ENCODE peak calls at places on chromosomes 1 and 21, in seven cellular contexts. One of them, this sample, is unnamed.

GRCh38 chr1:115130786-115131185 is 41.5 kb upstream of the TSPAN2 start:
- DNase-seq in Calu3: no peak
- DNase-seq in effector memory CD4-positive, alpha-beta T cell: no peak
- DNase-seq in HEK293T: no peak
- DNase-seq in fibroblast of villous mesenchyme: no peak
- DNase-seq in natural killer cell treated with Interleukin-12 subunit alpha and Interleukin-12 subunit beta and Interleukin-15 and Interleukin-18, amount 100 ng/mL, for 72 hours: no peak
- DNase-seq in myocyte: no peak
- DNase-seq in this sample: no peak

GRCh38 chr1:87089823-87090222 is 175.4 kb downstream of the HS2ST1 start:
- DNase-seq in Calu3: no peak
- DNase-seq in effector memory CD4-positive, alpha-beta T cell: no peak
- DNase-seq in HEK293T: no peak
- DNase-seq in fibroblast of villous mesenchyme: no peak
- DNase-seq in natural killer cell treated with Interleukin-12 subunit alpha and Interleukin-12 subunit beta and Interleukin-15 and Interleukin-18, amount 100 ng/mL, for 72 hours: no peak
- DNase-seq in myocyte: peak
- DNase-seq in this sample: no peak

GRCh38 chr1:24413350-24414163 is at the start of gene STPG1:
- DNase-seq in Calu3: peak
- DNase-seq in effector memory CD4-positive, alpha-beta T cell: peak
- DNase-seq in HEK293T: peak
- DNase-seq in fibroblast of villous mesenchyme: peak
- DNase-seq in natural killer cell treated with Interleukin-12 subunit alpha and Interleukin-12 subunit beta and Interleukin-15 and Interleukin-18, amount 100 ng/mL, for 72 hours: peak
- DNase-seq in myocyte: peak
- DNase-seq in this sample: peak

GRCh38 chr1:228339766-228340685 is 66.6 kb downstream of the TRIM11 start:
- DNase-seq in Calu3: peak
- DNase-seq in effector memory CD4-positive, alpha-beta T cell: no peak
- DNase-seq in HEK293T: no peak
- DNase-seq in fibroblast of villous mesenchyme: no peak
- DNase-seq in natural killer cell treated with Interleukin-12 subunit alpha and Interleukin-12 subunit beta and Interleukin-15 and Interleukin-18, amount 100 ng/mL, for 72 hours: peak
- DNase-seq in myocyte: no peak
- DNase-seq in this sample: no peak

GRCh38 chr1:228176461-228177182 is 11.0 kb downstream of the IBA57 start:
- DNase-seq in Calu3: no peak
- DNase-seq in effector memory CD4-positive, alpha-beta T cell: no peak
- DNase-seq in HEK293T: no peak
- DNase-seq in fibroblast of villous mesenchyme: no peak
- DNase-seq in natural killer cell treated with Interleukin-12 subunit alpha and Interleukin-12 subunit beta and Interleukin-15 and Interleukin-18, amount 100 ng/mL, for 72 hours: no peak
- DNase-seq in myocyte: no peak
- DNase-seq in this sample: no peak

GRCh38 chr1:54865238-54866073 is 21.5 kb downstream of the DHCR24 start:
- DNase-seq in Calu3: no peak
- DNase-seq in effector memory CD4-positive, alpha-beta T cell: no peak
- DNase-seq in HEK293T: no peak
- DNase-seq in fibroblast of villous mesenchyme: no peak
- DNase-seq in natural killer cell treated with Interleukin-12 subunit alpha and Interleukin-12 subunit beta and Interleukin-15 and Interleukin-18, amount 100 ng/mL, for 72 hours: no peak
- DNase-seq in myocyte: no peak
- DNase-seq in this sample: no peak

GRCh38 chr1:198538579-198539364 is 1.7 kb downstream of the ATP6V1G3 start:
- DNase-seq in Calu3: no peak
- DNase-seq in effector memory CD4-positive, alpha-beta T cell: no peak
- DNase-seq in HEK293T: no peak
- DNase-seq in fibroblast of villous mesenchyme: no peak
- DNase-seq in natural killer cell treated with Interleukin-12 subunit alpha and Interleukin-12 subunit beta and Interleukin-15 and Interleukin-18, amount 100 ng/mL, for 72 hours: no peak
- DNase-seq in myocyte: no peak
- DNase-seq in this sample: no peak

GRCh38 chr1:154954541-154954940 is 1.4 kb downstream of the PBXIP1 start:
- DNase-seq in Calu3: no peak
- DNase-seq in effector memory CD4-positive, alpha-beta T cell: no peak
- DNase-seq in HEK293T: no peak
- DNase-seq in fibroblast of villous mesenchyme: no peak
- DNase-seq in natural killer cell treated with Interleukin-12 subunit alpha and Interleukin-12 subunit beta and Interleukin-15 and Interleukin-18, amount 100 ng/mL, for 72 hours: no peak
- DNase-seq in myocyte: no peak
- DNase-seq in this sample: no peak

GRCh38 chr1:204573563-204573925 is 57.3 kb downstream of the MDM4 start:
- DNase-seq in Calu3: no peak
- DNase-seq in effector memory CD4-positive, alpha-beta T cell: no peak
- DNase-seq in HEK293T: no peak
- DNase-seq in fibroblast of villous mesenchyme: no peak
- DNase-seq in natural killer cell treated with Interleukin-12 subunit alpha and Interleukin-12 subunit beta and Interleukin-15 and Interleukin-18, amount 100 ng/mL, for 72 hours: no peak
- DNase-seq in myocyte: no peak
- DNase-seq in this sample: no peak

GRCh38 chr1:97824644-97825043 is 96.2 kb downstream of the DPYD start:
- DNase-seq in Calu3: no peak
- DNase-seq in effector memory CD4-positive, alpha-beta T cell: no peak
- DNase-seq in HEK293T: no peak
- DNase-seq in fibroblast of villous mesenchyme: no peak
- DNase-seq in natural killer cell treated with Interleukin-12 subunit alpha and Interleukin-12 subunit beta and Interleukin-15 and Interleukin-18, amount 100 ng/mL, for 72 hours: no peak
- DNase-seq in myocyte: no peak
- DNase-seq in this sample: no peak

GRCh38 chr1:22645936-22646335 is 2.5 kb downstream of the C1QC start:
- DNase-seq in Calu3: no peak
- DNase-seq in effector memory CD4-positive, alpha-beta T cell: no peak
- DNase-seq in HEK293T: no peak
- DNase-seq in fibroblast of villous mesenchyme: no peak
- DNase-seq in natural killer cell treated with Interleukin-12 subunit alpha and Interleukin-12 subunit beta and Interleukin-15 and Interleukin-18, amount 100 ng/mL, for 72 hours: no peak
- DNase-seq in myocyte: no peak
- DNase-seq in this sample: no peak

GRCh38 chr1:168419746-168420145 is 124.1 kb downstream of the XCL2 start:
- DNase-seq in Calu3: no peak
- DNase-seq in effector memory CD4-positive, alpha-beta T cell: no peak
- DNase-seq in HEK293T: no peak
- DNase-seq in fibroblast of villous mesenchyme: no peak
- DNase-seq in natural killer cell treated with Interleukin-12 subunit alpha and Interleukin-12 subunit beta and Interleukin-15 and Interleukin-18, amount 100 ng/mL, for 72 hours: no peak
- DNase-seq in myocyte: no peak
- DNase-seq in this sample: no peak

GRCh38 chr1:1777950-1778826 is at the start of gene NADK:
- DNase-seq in Calu3: peak
- DNase-seq in effector memory CD4-positive, alpha-beta T cell: peak
- DNase-seq in HEK293T: peak
- DNase-seq in fibroblast of villous mesenchyme: peak
- DNase-seq in natural killer cell treated with Interleukin-12 subunit alpha and Interleukin-12 subunit beta and Interleukin-15 and Interleukin-18, amount 100 ng/mL, for 72 hours: peak
- DNase-seq in myocyte: peak
- DNase-seq in this sample: peak

GRCh38 chr1:1210726-1211540 is 3.0 kb downstream of the TNFRSF4 start:
- DNase-seq in Calu3: no peak
- DNase-seq in effector memory CD4-positive, alpha-beta T cell: no peak
- DNase-seq in HEK293T: no peak
- DNase-seq in fibroblast of villous mesenchyme: no peak
- DNase-seq in natural killer cell treated with Interleukin-12 subunit alpha and Interleukin-12 subunit beta and Interleukin-15 and Interleukin-18, amount 100 ng/mL, for 72 hours: no peak
- DNase-seq in myocyte: no peak
- DNase-seq in this sample: no peak

GRCh38 chr1:112533029-112533428 is 24.3 kb downstream of the WNT2B start:
- DNase-seq in Calu3: no peak
- DNase-seq in effector memory CD4-positive, alpha-beta T cell: no peak
- DNase-seq in HEK293T: no peak
- DNase-seq in fibroblast of villous mesenchyme: no peak
- DNase-seq in natural killer cell treated with Interleukin-12 subunit alpha and Interleukin-12 subunit beta and Interleukin-15 and Interleukin-18, amount 100 ng/mL, for 72 hours: no peak
- DNase-seq in myocyte: no peak
- DNase-seq in this sample: no peak

GRCh38 chr1:156910309-156910782 is 10.1 kb upstream of the LRRC71 start:
- DNase-seq in Calu3: peak
- DNase-seq in effector memory CD4-positive, alpha-beta T cell: peak
- DNase-seq in HEK293T: peak
- DNase-seq in fibroblast of villous mesenchyme: no peak
- DNase-seq in natural killer cell treated with Interleukin-12 subunit alpha and Interleukin-12 subunit beta and Interleukin-15 and Interleukin-18, amount 100 ng/mL, for 72 hours: no peak
- DNase-seq in myocyte: no peak
- DNase-seq in this sample: peak

GRCh38 chr1:49465486-49466185 is 558.1 kb downstream of the AGBL4 start:
- DNase-seq in Calu3: no peak
- DNase-seq in effector memory CD4-positive, alpha-beta T cell: no peak
- DNase-seq in HEK293T: no peak
- DNase-seq in fibroblast of villous mesenchyme: no peak
- DNase-seq in natural killer cell treated with Interleukin-12 subunit alpha and Interleukin-12 subunit beta and Interleukin-15 and Interleukin-18, amount 100 ng/mL, for 72 hours: no peak
- DNase-seq in myocyte: no peak
- DNase-seq in this sample: no peak

GRCh38 chr1:229862017-229862774 is 204.8 kb upstream of the GALNT2 start:
- DNase-seq in Calu3: no peak
- DNase-seq in effector memory CD4-positive, alpha-beta T cell: no peak
- DNase-seq in HEK293T: no peak
- DNase-seq in fibroblast of villous mesenchyme: peak
- DNase-seq in natural killer cell treated with Interleukin-12 subunit alpha and Interleukin-12 subunit beta and Interleukin-15 and Interleukin-18, amount 100 ng/mL, for 72 hours: no peak
- DNase-seq in myocyte: no peak
- DNase-seq in this sample: no peak

GRCh38 chr21:44816761-44817505 is 929 bp downstream of the SUMO3 start:
- DNase-seq in Calu3: no peak
- DNase-seq in effector memory CD4-positive, alpha-beta T cell: no peak
- DNase-seq in HEK293T: no peak
- DNase-seq in fibroblast of villous mesenchyme: no peak
- DNase-seq in natural killer cell treated with Interleukin-12 subunit alpha and Interleukin-12 subunit beta and Interleukin-15 and Interleukin-18, amount 100 ng/mL, for 72 hours: no peak
- DNase-seq in myocyte: no peak
- DNase-seq in this sample: no peak

GRCh38 chr1:23594927-23595353 is 35.6 kb upstream of the ID3 start:
- DNase-seq in Calu3: no peak
- DNase-seq in effector memory CD4-positive, alpha-beta T cell: no peak
- DNase-seq in HEK293T: no peak
- DNase-seq in fibroblast of villous mesenchyme: no peak
- DNase-seq in natural killer cell treated with Interleukin-12 subunit alpha and Interleukin-12 subunit beta and Interleukin-15 and Interleukin-18, amount 100 ng/mL, for 72 hours: no peak
- DNase-seq in myocyte: no peak
- DNase-seq in this sample: no peak